ENCODE peak calls at places on chromosomes 3 and 15, in ten cellular contexts. P is nephron progenitor cell, T is upper lobe of right lung, V is H9, D is psoas muscle, A is GM13976, J is pancreas, N is RWPE1, S is ovary, W is Peyer's patch. G is an unnamed sample.

GRCh38 chr3:99635348-99635747 is 3.0 kb upstream of the COL8A1 start:
- DNase-seq in P (no peak), T (no peak), V (no peak), D (no peak), A (no peak), J (no peak), N (no peak), S (no peak), W (no peak), G (no peak)

GRCh38 chr15:73965730-73966103 is 26.4 kb downstream of the STOML1 start:
- DNase-seq in P (no peak), T (no peak), V (no peak), D (no peak), A (peak), J (no peak), N (no peak), S (no peak), W (no peak), G (peak)

GRCh38 chr3:178392553-178392952 is 143.7 kb upstream of the KCNMB2 start:
- DNase-seq in P (no peak), T (no peak), V (no peak), D (no peak), A (no peak), J (no peak), N (no peak), S (no peak), W (no peak), G (no peak)

GRCh38 chr15:72184165-72184811 is 13.3 kb downstream of the GRAMD2A start:
- DNase-seq in P (peak), T (peak), V (peak), D (peak), A (no peak), J (peak), N (peak), S (no peak), W (peak), G (no peak)

GRCh38 chr15:75578948-75579908 is at the start of gene PTPN9:
- DNase-seq in P (peak), T (peak), V (peak), D (peak), A (peak), J (peak), N (peak), S (peak), W (peak), G (peak)

GRCh38 chr3:139695701-139696422 is 18.1 kb upstream of the NMNAT3 start:
- DNase-seq in P (no peak), T (no peak), V (no peak), D (no peak), A (no peak), J (no peak), N (no peak), S (no peak), W (no peak), G (no peak)

GRCh38 chr15:88661766-88662556 is 23.1 kb downstream of the ISG20 start:
- DNase-seq in P (no peak), T (no peak), V (no peak), D (no peak), A (no peak), J (no peak), N (no peak), S (no peak), W (no peak), G (no peak)

GRCh38 chr15:47661661-47662180 is 55.6 kb upstream of the SEMA6D start:
- DNase-seq in P (no peak), T (no peak), V (no peak), D (no peak), A (no peak), J (no peak), N (no peak), S (no peak), W (no peak), G (no peak)

GRCh38 chr15:62928242-62928995 is 114.1 kb upstream of the TPM1 start:
- DNase-seq in P (no peak), T (no peak), V (no peak), D (no peak), A (no peak), J (no peak), N (peak), S (no peak), W (no peak), G (no peak)

GRCh38 chr3:13673207-13673606 is 124.3 kb downstream of the FBLN2 start:
- DNase-seq in P (no peak), T (no peak), V (no peak), D (peak), A (no peak), J (no peak), N (no peak), S (no peak), W (no peak), G (no peak)

GRCh38 chr3:21979706-21980105 is 228.7 kb upstream of the ZNF385D start:
- DNase-seq in P (no peak), T (no peak), V (no peak), D (no peak), A (no peak), J (no peak), N (no peak), S (no peak), W (no peak), G (no peak)

GRCh38 chr15:68154923-68155559 is 50.1 kb downstream of the CALML4 start:
- DNase-seq in P (peak), T (no peak), V (no peak), D (no peak), A (peak), J (no peak), N (peak), S (peak), W (no peak), G (peak)

GRCh38 chr15:31316135-31316795 is 10.4 kb upstream of the KLF13 start:
- DNase-seq in P (no peak), T (no peak), V (no peak), D (no peak), A (no peak), J (no peak), N (no peak), S (no peak), W (peak), G (no peak)

GRCh38 chr3:171239757-171240503 is 213.4 kb upstream of the SLC2A2 start:
- DNase-seq in P (peak), T (no peak), V (no peak), D (no peak), A (no peak), J (no peak), N (no peak), S (no peak), W (no peak), G (no peak)

GRCh38 chr3:142618917-142619401 is 22.8 kb downstream of the PLS1 start:
- DNase-seq in P (no peak), T (no peak), V (no peak), D (no peak), A (no peak), J (no peak), N (peak), S (no peak), W (no peak), G (no peak)

DNA sequence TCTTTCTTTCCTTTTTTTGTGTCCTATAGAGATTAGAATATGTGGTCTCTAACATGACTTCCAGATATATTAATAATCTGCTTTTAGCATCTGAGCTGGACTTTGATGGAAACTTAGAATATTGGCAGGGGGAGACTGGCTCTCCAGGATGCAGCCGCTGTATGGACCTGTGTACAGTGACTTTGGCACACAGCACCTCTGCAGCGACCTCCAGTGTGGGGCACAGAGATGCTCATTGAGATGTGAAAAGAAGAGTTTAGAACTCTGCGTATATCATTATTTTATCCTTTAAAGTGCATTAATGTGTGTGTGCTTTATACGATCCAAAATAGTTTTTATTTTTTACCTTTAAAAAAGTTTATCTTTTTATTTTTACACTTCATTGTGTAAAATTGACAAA is 18.3 kb downstream of the CFAP161 start:
- DNase-seq in P (no peak), T (no peak), V (no peak), D (no peak), A (no peak), J (no peak), N (no peak), S (no peak), W (no peak), G (no peak)
- TF ChIP-seq CTCF in P (no peak), T (no peak), V (peak), D (no peak), A (no peak), J (no peak), N (no peak), S (no peak), W (no peak), G (no peak)

GRCh38 chr3:149037684-149038083 is 46.3 kb downstream of the GYG1 start:
- DNase-seq in P (no peak), T (no peak), V (no peak), D (no peak), A (no peak), J (no peak), N (no peak), S (no peak), W (no peak), G (no peak)
- TF ChIP-seq CTCF in P (no peak), T (no peak), V (no peak), D (no peak), A (no peak), J (no peak), N (no peak), S (no peak), W (no peak), G (no peak)

GRCh38 chr3:186427627-186428026 is 65.6 kb upstream of the DGKG start:
- DNase-seq in P (no peak), T (no peak), V (no peak), D (no peak), A (no peak), J (no peak), N (no peak), S (no peak), W (no peak), G (no peak)

GRCh38 chr3:186421946-186422345 is 59.9 kb upstream of the DGKG start:
- DNase-seq in P (no peak), T (no peak), V (no peak), D (no peak), A (no peak), J (no peak), N (no peak), S (no peak), W (no peak), G (no peak)

GRCh38 chr3:186425788-186426730 is 64.0 kb upstream of the DGKG start:
- DNase-seq in P (no peak), T (no peak), V (no peak), D (no peak), A (no peak), J (no peak), N (no peak), S (no peak), W (no peak), G (peak)
- TF ChIP-seq CTCF in P (peak), T (peak), V (peak), D (peak), A (no peak), J (no peak), N (no peak), S (no peak), W (no peak), G (peak)

GRCh38 chr3:36514171-36514570 is 133.9 kb downstream of the STAC start:
- DNase-seq in P (no peak), T (no peak), V (no peak), D (no peak), A (no peak), J (no peak), N (no peak), S (no peak), W (no peak), G (no peak)

GRCh38 chr3:36511761-36512496 is 131.6 kb downstream of the STAC start:
- DNase-seq in P (no peak), T (no peak), V (no peak), D (no peak), A (no peak), J (no peak), N (no peak), S (no peak), W (no peak), G (no peak)

GRCh38 chr3:36512561-36512960 is 132.3 kb downstream of the STAC start:
- DNase-seq in P (no peak), T (no peak), V (no peak), D (no peak), A (no peak), J (no peak), N (no peak), S (no peak), W (no peak), G (no peak)
- TF ChIP-seq CTCF in P (no peak), T (no peak), V (no peak), D (no peak), A (no peak), J (no peak), N (no peak), S (no peak), W (no peak), G (no peak)

GRCh38 chr3:177286034-177286433 is 88.8 kb upstream of the TBL1XR1 start:
- DNase-seq in P (no peak), T (no peak), V (no peak), D (no peak), A (no peak), J (no peak), N (peak), S (no peak), W (no peak), G (no peak)

GRCh38 chr3:177282028-177282655 is 84.9 kb upstream of the TBL1XR1 start:
- DNase-seq in P (no peak), T (no peak), V (no peak), D (no peak), A (no peak), J (no peak), N (no peak), S (no peak), W (no peak), G (no peak)

GRCh38 chr3:177283983-177284382 is 86.7 kb upstream of the TBL1XR1 start:
- DNase-seq in P (no peak), T (no peak), V (no peak), D (no peak), A (no peak), J (no peak), N (no peak), S (no peak), W (no peak), G (no peak)

GRCh38 chr3:177287231-177287630 is 89.9 kb upstream of the TBL1XR1 start:
- DNase-seq in P (no peak), T (no peak), V (no peak), D (no peak), A (no peak), J (no peak), N (no peak), S (no peak), W (no peak), G (no peak)

GRCh38 chr3:177284383-177284881 is 87.2 kb upstream of the TBL1XR1 start:
- DNase-seq in P (no peak), T (peak), V (peak), D (peak), A (no peak), J (no peak), N (peak), S (peak), W (peak), G (no peak)
- TF ChIP-seq CTCF in P (no peak), T (no peak), V (peak), D (no peak), A (no peak), J (no peak), N (no peak), S (no peak), W (no peak), G (no peak)

GRCh38 chr3:153783106-153783505 is 338.1 kb upstream of the ARHGEF26 start:
- DNase-seq in P (peak), T (no peak), V (no peak), D (no peak), A (no peak), J (no peak), N (no peak), S (no peak), W (no peak), G (no peak)

GRCh38 chr3:153783804-153784203 is 337.4 kb upstream of the ARHGEF26 start:
- DNase-seq in P (no peak), T (no peak), V (no peak), D (no peak), A (no peak), J (no peak), N (no peak), S (no peak), W (no peak), G (no peak)

GRCh38 chr3:153789380-153789779 is 331.8 kb upstream of the ARHGEF26 start:
- DNase-seq in P (no peak), T (no peak), V (no peak), D (no peak), A (no peak), J (no peak), N (no peak), S (no peak), W (no peak), G (no peak)

DNA sequence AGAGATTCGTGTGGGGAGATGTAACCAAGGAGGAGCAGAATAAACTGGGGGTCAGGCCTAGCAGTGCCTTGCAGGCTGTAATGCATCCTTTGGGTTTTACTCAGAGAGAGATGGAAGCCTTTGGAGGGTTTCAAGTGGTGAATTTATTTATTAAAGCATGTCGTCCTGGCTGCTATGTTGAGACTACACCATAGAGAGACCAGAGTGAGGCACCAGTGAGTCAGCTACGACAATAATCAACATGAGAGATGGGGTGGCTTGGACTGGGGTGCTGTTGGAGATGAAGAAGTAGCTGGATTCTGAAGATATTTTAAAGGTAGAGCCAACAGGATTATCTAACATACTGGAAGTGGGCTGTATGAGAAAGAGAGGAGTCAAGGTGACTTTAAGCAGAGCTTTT is 335.3 kb upstream of the ARHGEF26 start:
- DNase-seq in P (no peak), T (no peak), V (peak), D (no peak), A (no peak), J (no peak), N (no peak), S (no peak), W (no peak), G (no peak)
- TF ChIP-seq CTCF in P (no peak), T (no peak), V (peak), D (no peak), A (no peak), J (no peak), N (no peak), S (no peak), W (no peak), G (no peak)

GRCh38 chr3:23863060-23863459 is 53.7 kb downstream of the NKIRAS1 start:
- DNase-seq in P (no peak), T (no peak), V (no peak), D (no peak), A (no peak), J (no peak), N (no peak), S (no peak), W (no peak), G (no peak)
- TF ChIP-seq CTCF in P (no peak), T (no peak), V (no peak), D (no peak), A (no peak), J (no peak), N (no peak), S (no peak), W (no peak), G (no peak)

DNA sequence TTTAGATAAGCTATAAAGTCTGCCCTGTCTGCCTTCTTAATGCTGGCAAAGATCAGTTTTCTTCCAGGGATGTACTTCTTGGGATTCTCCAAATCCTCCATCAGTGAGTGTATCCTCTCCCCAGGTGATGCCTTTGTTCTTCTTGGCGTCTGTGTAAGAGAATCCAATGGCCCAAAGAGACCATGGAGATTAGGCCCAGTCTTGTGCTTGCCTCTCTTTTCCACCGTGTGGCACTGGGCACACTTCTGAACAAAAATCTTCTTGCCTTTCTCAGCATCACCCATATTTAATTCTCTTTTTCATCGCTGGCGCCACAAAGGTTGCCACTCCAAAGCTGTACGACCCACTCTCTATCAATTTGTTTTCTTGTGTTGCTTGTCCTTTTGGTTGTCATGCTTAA is 32.2 kb upstream of the TAMM41 start:
- DNase-seq in P (no peak), T (no peak), V (no peak), D (no peak), A (no peak), J (no peak), N (no peak), S (no peak), W (no peak), G (no peak)
- TF ChIP-seq CTCF in P (no peak), T (no peak), V (peak), D (no peak), A (no peak), J (no peak), N (no peak), S (no peak), W (no peak), G (no peak)

DNA sequence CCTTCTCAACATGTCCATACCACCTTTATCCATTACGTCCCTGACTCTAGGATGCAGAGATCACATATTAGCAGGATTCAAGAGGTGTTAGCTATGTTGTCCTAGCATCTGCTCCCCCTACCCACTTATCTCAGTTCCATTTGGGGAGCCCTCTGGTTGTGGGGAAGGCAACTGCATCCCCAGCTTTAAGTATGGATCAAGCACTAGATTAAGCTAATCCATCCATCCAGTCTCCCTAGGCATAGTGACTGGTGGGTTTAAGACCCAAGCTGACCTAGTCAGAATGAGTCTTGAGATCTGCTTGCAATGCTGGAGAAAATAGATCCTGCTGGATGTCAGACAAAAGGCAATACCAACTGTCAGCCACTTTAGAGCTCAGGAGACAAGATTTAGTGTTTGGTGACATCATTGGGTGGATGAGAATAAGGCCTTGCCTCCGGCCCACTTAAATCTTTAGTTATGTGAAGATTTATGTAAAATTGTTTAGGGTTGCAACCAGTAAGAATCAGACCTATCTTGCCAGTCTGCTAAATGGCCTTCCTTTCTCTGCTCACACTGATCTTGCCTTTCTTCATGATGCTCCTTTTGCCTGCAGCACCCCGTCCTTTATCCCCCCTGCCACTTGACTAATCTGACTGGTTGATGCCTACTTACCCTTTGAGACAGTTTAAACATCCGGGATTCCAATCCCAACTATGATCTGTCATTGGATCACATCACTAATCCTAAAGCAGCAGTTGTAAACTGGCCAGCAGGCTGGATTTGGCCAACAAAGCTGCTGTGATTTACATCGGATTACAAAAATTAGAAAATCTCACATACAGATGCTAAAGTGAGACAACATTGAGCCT is 2.1 kb upstream of the ISY1 start:
- DNase-seq in P (peak), T (no peak), V (no peak), D (no peak), A (no peak), J (no peak), N (no peak), S (no peak), W (no peak), G (no peak)
- TF ChIP-seq CTCF in P (no peak), T (peak), V (peak), D (no peak), A (peak), J (no peak), N (peak), S (no peak), W (no peak), G (peak)

DNA sequence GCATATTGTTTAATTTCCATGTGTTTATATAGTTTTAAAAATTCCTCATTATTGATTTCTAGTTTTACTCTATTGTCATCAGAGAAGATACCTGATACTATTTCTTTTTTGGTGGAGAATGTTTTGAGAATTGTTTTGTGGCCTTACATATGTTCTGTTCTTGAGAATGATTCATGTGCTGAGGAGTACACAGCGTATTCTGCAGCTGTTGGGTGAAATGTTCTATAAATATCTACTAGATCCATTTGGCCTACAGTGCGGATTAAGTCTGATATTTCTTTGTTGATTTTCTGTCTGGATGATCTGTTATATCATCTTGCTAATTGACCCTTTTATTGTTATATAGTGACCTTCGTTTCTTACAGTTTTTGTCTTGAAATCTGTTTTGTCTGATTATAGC is 109.7 kb downstream of the UBE2E2 start:
- DNase-seq in P (no peak), T (no peak), V (no peak), D (no peak), A (no peak), J (no peak), N (no peak), S (no peak), W (no peak), G (no peak)
- TF ChIP-seq CTCF in P (no peak), T (no peak), V (no peak), D (no peak), A (no peak), J (no peak), N (no peak), S (no peak), W (no peak), G (no peak)